ENCODE peak calls at places on chromosomes 4 and X, in seven cellular contexts. E is HFF-Myc, Q is nephron progenitor cell, A is mesothelial cell of epicardium, H is heart left ventricle, I is uterus, S is PC-9. R is an unnamed sample.

GRCh38 chr4:3442959-3443749 is 1.4 kb downstream of the HGFAC start:
- DNase-seq in E (no peak), Q (peak), A (peak), H (no peak), I (peak), S (no peak), R (peak)

GRCh38 chr4:83819582-83819981 is 283.7 kb downstream of the GPAT3 start:
- DNase-seq in E (no peak), Q (no peak), A (no peak), H (no peak), I (no peak), S (no peak), R (no peak)

GRCh38 chr4:39367166-39367565 is 1.0 kb upstream of the RFC1 start:
- DNase-seq in E (no peak), Q (no peak), A (no peak), H (no peak), I (no peak), S (no peak), R (no peak)

GRCh38 chr4:54093609-54094240 is 6.2 kb upstream of the GSX2 start:
- DNase-seq in E (no peak), Q (no peak), A (no peak), H (no peak), I (no peak), S (no peak), R (no peak)

GRCh38 chr4:3317656-3318211 is 24.9 kb downstream of the RGS12 start:
- DNase-seq in E (no peak), Q (no peak), A (peak), H (no peak), I (no peak), S (no peak), R (no peak)

GRCh38 chrX:101191217-101191750 is 28.3 kb upstream of the DRP2 start:
- DNase-seq in E (no peak), Q (peak), A (peak), H (peak), I (peak), S (no peak), R (peak)

GRCh38 chr4:65880594-65880993 is 210.3 kb upstream of the EPHA5 start:
- DNase-seq in E (no peak), Q (no peak), A (no peak), H (no peak), I (no peak), S (no peak), R (no peak)

GRCh38 chrX:455199-455598 is 68.5 kb upstream of the PPP2R3B start:
- DNase-seq in E (no peak), Q (no peak), A (no peak), H (no peak), I (no peak), S (no peak), R (no peak)

GRCh38 chr4:14865804-14866203 is 136.5 kb upstream of the CPEB2 start:
- DNase-seq in E (no peak), Q (no peak), A (no peak), H (no peak), I (no peak), S (no peak), R (no peak)

GRCh38 chr4:59966758-59967157 is 1233.4 kb upstream of the ADGRL3 start:
- DNase-seq in E (no peak), Q (no peak), A (no peak), H (no peak), I (no peak), S (no peak), R (no peak)

GRCh38 chrX:147901476-147902126 is 10.1 kb upstream of the FMR1 start:
- DNase-seq in E (no peak), Q (no peak), A (no peak), H (no peak), I (no peak), S (no peak), R (no peak)

GRCh38 chr4:126850286-126850685 is 782.5 kb upstream of the INTU start:
- DNase-seq in E (peak), Q (no peak), A (no peak), H (no peak), I (no peak), S (peak), R (no peak)

GRCh38 chr4:142405021-142405991 is 440.8 kb downstream of the INPP4B start:
- DNase-seq in E (peak), Q (peak), A (peak), H (peak), I (peak), S (no peak), R (no peak)

GRCh38 chr4:41436365-41437263 is 101.3 kb upstream of the LIMCH1 start:
- DNase-seq in E (no peak), Q (no peak), A (no peak), H (no peak), I (no peak), S (no peak), R (no peak)

GRCh38 chr4:103451341-103451740 is 253.2 kb upstream of the CENPE start:
- DNase-seq in E (no peak), Q (no peak), A (no peak), H (no peak), I (no peak), S (peak), R (no peak)

GRCh38 chr4:66351761-66352160 is 681.5 kb upstream of the EPHA5 start:
- DNase-seq in E (no peak), Q (no peak), A (no peak), H (no peak), I (no peak), S (no peak), R (no peak)

GRCh38 chr4:139900964-139901376 is 235.4 kb downstream of the MGST2 start:
- DNase-seq in E (no peak), Q (no peak), A (no peak), H (no peak), I (no peak), S (no peak), R (no peak)

GRCh38 chr4:19721587-19721986 is 530.1 kb upstream of the SLIT2 start:
- DNase-seq in E (no peak), Q (no peak), A (no peak), H (no peak), I (no peak), S (no peak), R (no peak)

GRCh38 chr4:48906283-48907173 is at the start of gene OCIAD2:
- DNase-seq in E (no peak), Q (peak), A (peak), H (peak), I (peak), S (peak), R (peak)

GRCh38 chrX:150546711-150547153 is 21.7 kb upstream of the MTM1 start:
- DNase-seq in E (no peak), Q (no peak), A (no peak), H (no peak), I (no peak), S (no peak), R (no peak)

GRCh38 chrX:40581333-40581910 is 652 bp downstream of the ATP6AP2 start:
- DNase-seq in E (no peak), Q (no peak), A (no peak), H (no peak), I (no peak), S (peak), R (no peak)

GRCh38 chrX:133413218-133413925 is 1.9 kb downstream of the GPC4 start:
- DNase-seq in E (no peak), Q (peak), A (peak), H (no peak), I (no peak), S (no peak), R (peak)

GRCh38 chr4:39470402-39470801 is 11.5 kb downstream of the LIAS start:
- DNase-seq in E (no peak), Q (no peak), A (no peak), H (no peak), I (no peak), S (no peak), R (no peak)

GRCh38 chr4:55509272-55509671 is 37.4 kb downstream of the CLOCK start:
- DNase-seq in E (no peak), Q (no peak), A (no peak), H (no peak), I (no peak), S (no peak), R (no peak)

DNA sequence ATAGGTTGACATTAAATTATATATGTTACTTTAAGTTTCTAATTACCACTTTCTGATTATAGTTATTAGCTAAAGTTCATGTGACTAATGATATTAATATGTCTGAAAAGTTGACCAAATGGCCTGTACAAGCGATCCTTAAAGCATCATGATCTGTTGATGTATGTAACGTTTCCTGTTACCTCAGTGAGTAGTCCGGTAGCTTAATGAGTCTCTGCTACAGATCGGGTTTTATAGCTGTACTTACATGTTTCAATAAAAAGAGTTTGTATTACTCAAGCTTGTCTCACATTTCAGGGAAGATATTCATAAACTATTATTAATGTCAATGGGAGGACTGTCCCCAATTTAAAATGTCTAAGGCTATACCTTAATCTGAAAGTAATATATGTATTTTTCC is 246.3 kb downstream of the PPP3CA start:
- DNase-seq in E (no peak), Q (no peak), A (no peak), H (no peak), I (no peak), S (no peak), R (no peak)
- TF ChIP-seq CTCF in E (no peak), Q (no peak), A (no peak), H (no peak), I (no peak), S (no peak), R (no peak)

DNA sequence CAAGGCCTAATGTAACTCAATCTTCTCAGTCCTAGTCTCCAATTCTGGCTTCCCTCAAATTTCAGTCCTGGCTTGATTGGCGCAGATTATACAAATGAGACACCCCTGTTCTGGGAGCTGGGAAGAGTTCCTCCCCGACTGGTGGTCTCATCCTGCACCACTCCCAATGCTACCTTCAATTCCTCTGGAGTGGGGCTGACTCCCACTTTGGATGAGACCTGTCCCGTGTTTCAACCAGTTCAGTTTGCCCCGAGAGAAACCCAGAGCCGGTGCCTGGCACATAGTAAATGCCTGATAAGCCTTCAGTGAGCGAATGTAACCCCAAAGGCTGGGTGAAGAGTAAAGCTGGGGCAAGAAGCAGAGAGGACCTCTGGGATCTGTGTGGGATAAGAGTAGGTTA is 4.0 kb upstream of the SYP start:
- DNase-seq in E (no peak), Q (no peak), A (no peak), H (no peak), I (no peak), S (no peak), R (no peak)
- TF ChIP-seq CTCF in E (no peak), Q (no peak), A (no peak), H (no peak), I (no peak), S (no peak), R (no peak)

DNA sequence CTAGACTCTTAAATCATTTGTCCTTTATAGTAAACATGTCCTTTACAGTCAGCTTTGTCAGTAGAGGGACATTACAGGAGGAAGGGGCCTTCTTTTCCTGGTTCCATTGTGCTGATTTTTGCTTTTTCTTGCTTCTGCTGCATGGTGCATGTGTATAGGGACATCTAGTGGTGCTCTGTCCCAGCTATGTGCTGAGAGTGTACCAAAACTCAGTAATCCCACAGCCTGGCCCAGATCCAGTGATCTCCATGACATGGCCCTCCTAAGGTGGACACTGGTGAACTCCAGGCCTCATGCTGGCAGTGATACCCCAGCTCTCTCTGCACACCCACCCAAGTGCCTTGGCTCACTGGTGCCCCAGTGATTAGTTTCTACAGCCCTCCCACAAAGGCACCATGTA is 45.2 kb downstream of the MAGEB17 start:
- DNase-seq in E (no peak), Q (no peak), A (no peak), H (no peak), I (no peak), S (no peak), R (no peak)
- TF ChIP-seq CTCF in E (peak), Q (no peak), A (no peak), H (peak), I (no peak), S (no peak), R (peak)

GRCh38 chr4:186168750-186169149 is 22.6 kb upstream of the CYP4V2 start:
- DNase-seq in E (no peak), Q (no peak), A (no peak), H (no peak), I (no peak), S (no peak), R (no peak)

GRCh38 chr4:186169333-186169941 is 21.9 kb upstream of the CYP4V2 start:
- DNase-seq in E (no peak), Q (no peak), A (no peak), H (no peak), I (no peak), S (no peak), R (no peak)

GRCh38 chr4:186170966-186171365 is 20.4 kb upstream of the CYP4V2 start:
- DNase-seq in E (no peak), Q (no peak), A (no peak), H (no peak), I (no peak), S (no peak), R (no peak)

GRCh38 chr4:186172551-186172950 is 18.8 kb upstream of the CYP4V2 start:
- DNase-seq in E (no peak), Q (no peak), A (no peak), H (no peak), I (no peak), S (no peak), R (no peak)

DNA sequence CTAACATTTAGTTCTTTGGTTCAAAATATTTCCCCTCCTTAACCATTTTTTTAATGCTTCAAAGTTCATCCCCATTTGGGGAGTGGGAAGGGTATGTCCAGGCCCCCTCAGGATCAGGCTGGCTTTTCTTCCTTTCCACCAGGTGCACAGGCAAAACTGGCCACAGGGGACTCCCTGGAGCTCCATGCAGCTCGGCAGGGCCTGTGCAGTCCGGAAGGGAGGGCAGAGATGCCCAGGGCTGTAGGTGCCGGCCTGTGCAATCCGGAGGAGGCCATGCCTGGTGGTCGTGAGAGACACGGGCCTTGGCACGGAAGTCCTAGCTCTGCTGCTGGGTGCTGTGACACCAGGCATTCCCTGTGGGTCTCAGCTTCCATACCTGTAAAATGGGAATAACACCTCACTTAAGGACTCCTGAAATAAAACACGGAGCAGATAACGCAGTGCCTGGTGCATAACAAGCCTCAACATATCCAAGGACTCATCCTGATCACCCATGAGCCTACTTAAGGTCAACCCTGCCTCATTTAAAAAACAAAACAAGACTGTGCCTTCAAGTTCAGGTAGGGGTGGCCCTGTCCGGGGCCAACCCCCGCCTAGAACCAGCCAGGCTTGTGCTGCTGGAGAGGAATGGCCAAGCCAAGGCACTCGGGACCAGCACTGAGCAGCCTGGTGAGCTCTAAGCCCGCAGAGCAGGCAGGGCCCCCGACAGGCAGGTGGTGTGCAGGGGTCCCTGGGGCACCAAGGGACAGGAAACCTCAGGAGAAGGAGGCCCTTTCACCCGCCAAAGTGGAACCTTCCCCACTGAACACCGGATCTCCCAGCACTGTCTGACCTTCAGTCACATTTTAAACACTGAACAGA is 21.2 kb upstream of the CYP4V2 start:
- DNase-seq in E (no peak), Q (no peak), A (no peak), H (no peak), I (no peak), S (no peak), R (no peak)
- TF ChIP-seq CTCF in E (no peak), Q (peak), A (no peak), H (no peak), I (no peak), S (no peak), R (no peak)